ENCODE peak calls at places on chromosome 3, in six cellular contexts. I, Q, S, B, T and L are unnamed samples.

GRCh38 chr3:130093741-130094391 is 12.2 kb downstream of the ALG1L2 start:
- DNase-seq in S (no peak), T (no peak), I (no peak), B (no peak), Q (peak; percentile 74), L (no peak)

GRCh38 chr3:192481638-192482037 is 245.7 kb downstream of the FGF12 start:
- DNase-seq in S (no peak), Q (no peak), T (no peak), I (no peak), B (no peak), L (peak; percentile 12)

GRCh38 chr3:76010252-76010651 is 224.9 kb upstream of the ZNF717 start:
- DNase-seq in T (no peak), Q (no peak), B (no peak), I (no peak), S (no peak), L (no peak)

GRCh38 chr3:187257471-187257870 is 34.1 kb downstream of the MASP1 start:
- DNase-seq in B (no peak), I (no peak), T (peak; percentile 1), S (no peak), Q (no peak), L (no peak)

GRCh38 chr3:188295876-188296275 is 141.9 kb downstream of the LPP start:
- DNase-seq in B (no peak), I (no peak), S (no peak), Q (no peak), T (no peak), L (no peak)

GRCh38 chr3:130789678-130790340 is 43.2 kb upstream of the PIK3R4 start:
- DNase-seq in T (no peak), B (no peak), S (no peak), Q (no peak), I (no peak), L (no peak)

GRCh38 chr3:120418866-120419490 is 31.8 kb downstream of the FSTL1 start:
- DNase-seq in S (no peak), I (no peak), B (no peak), T (no peak), Q (peak; percentile 18), L (no peak)

GRCh38 chr3:134197681-134198261 is 52.9 kb downstream of the RYK start:
- DNase-seq in T (no peak), Q (peak; percentile 32), S (peak; percentile 19), B (no peak), I (no peak), L (peak; percentile 81)

GRCh38 chr3:73432021-73432722 is 192.6 kb downstream of the PDZRN3 start:
- DNase-seq in S (no peak), T (no peak), Q (peak; percentile 20), B (no peak), I (no peak), L (peak; percentile 28)

GRCh38 chr3:193788189-193788946 is 195.4 kb downstream of the OPA1 start:
- DNase-seq in B (peak; percentile 57), Q (peak; percentile 20), S (no peak), T (no peak), I (no peak), L (no peak)

GRCh38 chr3:53109822-53110771 is 20.1 kb downstream of the RFT1 start:
- DNase-seq in T (peak; percentile 76), B (peak; percentile 64), I (peak; percentile 77), S (peak; percentile 75), Q (no peak), L (peak; percentile 71)

GRCh38 chr3:177905173-177905894 is 630.9 kb upstream of the KCNMB2 start:
- DNase-seq in B (no peak), S (peak; percentile 92), I (no peak), Q (no peak), T (no peak), L (peak; percentile 83)

GRCh38 chr3:11558002-11558401 is 85.7 kb downstream of the VGLL4 start:
- DNase-seq in B (no peak), I (peak; percentile 59), Q (no peak), S (no peak), T (peak; percentile 75), L (peak; percentile 91)

GRCh38 chr3:138861755-138862333 is 27.1 kb upstream of the PIK3CB start:
- DNase-seq in B (no peak), I (no peak), T (no peak), Q (no peak), S (no peak), L (peak; percentile 55)

GRCh38 chr3:169147246-169148008 is 516.1 kb downstream of the MECOM start:
- DNase-seq in I (peak; percentile 53), Q (peak; percentile 6), B (peak; percentile 10), T (peak; percentile 60), S (peak; percentile 11), L (peak; percentile 47)

GRCh38 chr3:86801921-86802320 is 189.0 kb downstream of the VGLL3 start:
- DNase-seq in T (no peak), B (no peak), S (no peak), I (no peak), Q (no peak), L (peak; percentile 38)

GRCh38 chr3:194139085-194139976 is 3.4 kb downstream of the HES1 start:
- DNase-seq in I (no peak), S (peak; percentile 84), T (no peak), B (peak; percentile 59), Q (no peak), L (peak; percentile 59)

GRCh38 chr3:48915296-48915695 is 3.3 kb upstream of the ARIH2 start:
- DNase-seq in B (no peak), T (no peak), Q (no peak), S (no peak), I (no peak), L (no peak)

GRCh38 chr3:149781216-149781615 is 11.1 kb downstream of the ANKUB1 start:
- DNase-seq in I (no peak), T (no peak), B (no peak), Q (no peak), S (no peak), L (no peak)

GRCh38 chr3:189573004-189573403 is 58.2 kb upstream of the TP63 start:
- DNase-seq in T (no peak), S (no peak), B (no peak), I (no peak), Q (peak; percentile 48), L (no peak)

GRCh38 chr3:44845528-44846520 is 15.9 kb upstream of the TMEM42 start:
- DNase-seq in B (no peak), I (no peak), S (no peak), Q (no peak), T (no peak), L (peak; percentile 57)

GRCh38 chr3:139113231-139113749 is 68.6 kb upstream of the PRR23C start:
- DNase-seq in T (no peak), Q (no peak), I (peak; percentile 41), S (no peak), B (no peak), L (peak; percentile 6)

GRCh38 chr3:157128771-157129671 is 30.9 kb downstream of the CCNL1 start:
- DNase-seq in B (peak; percentile 43), S (no peak), I (no peak), Q (no peak), T (no peak), L (peak; percentile 54)

DNA sequence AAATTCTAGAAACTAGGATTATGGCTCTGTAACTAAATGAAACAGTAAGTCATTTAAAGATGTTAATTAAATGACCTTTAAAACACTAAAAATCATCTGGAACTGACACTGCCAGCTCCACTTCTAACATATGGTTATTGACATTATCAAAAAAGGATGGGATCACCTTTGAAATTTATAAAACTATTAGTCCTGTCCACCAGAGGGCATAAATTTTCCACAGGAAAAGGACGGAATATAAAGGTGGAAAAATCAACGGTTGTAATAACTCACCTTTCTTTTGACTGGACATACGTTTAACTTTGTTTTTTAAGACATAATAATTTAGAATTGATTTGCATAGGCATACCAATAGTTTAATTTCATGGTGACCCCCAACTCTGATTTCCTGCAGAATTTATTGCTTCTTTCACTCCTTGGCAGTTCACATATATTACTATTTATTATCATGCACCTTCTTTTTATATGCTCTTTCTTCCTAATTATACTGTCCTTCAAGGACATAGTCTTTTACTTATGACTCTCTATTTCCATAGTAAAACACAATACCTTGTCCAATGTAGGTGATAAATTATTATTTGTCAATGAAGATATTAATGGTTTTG is 345.7 kb downstream of the CADM2 start:
- DNase-seq in S (no peak), Q (no peak), I (no peak), T (no peak), B (no peak), L (no peak)
- TF ChIP-seq CTCF in S (no peak), Q (no peak), I (no peak), T (no peak), B (no peak), L (peak; percentile 65)

GRCh38 chr3:13927295-13927694 is 47.4 kb upstream of the WNT7A start:
- DNase-seq in T (no peak), B (no peak), S (no peak), I (no peak), Q (no peak), L (no peak)
- TF ChIP-seq CTCF in T (no peak), B (no peak), S (no peak), I (no peak), Q (peak; percentile 5), L (peak; percentile 46)

DNA sequence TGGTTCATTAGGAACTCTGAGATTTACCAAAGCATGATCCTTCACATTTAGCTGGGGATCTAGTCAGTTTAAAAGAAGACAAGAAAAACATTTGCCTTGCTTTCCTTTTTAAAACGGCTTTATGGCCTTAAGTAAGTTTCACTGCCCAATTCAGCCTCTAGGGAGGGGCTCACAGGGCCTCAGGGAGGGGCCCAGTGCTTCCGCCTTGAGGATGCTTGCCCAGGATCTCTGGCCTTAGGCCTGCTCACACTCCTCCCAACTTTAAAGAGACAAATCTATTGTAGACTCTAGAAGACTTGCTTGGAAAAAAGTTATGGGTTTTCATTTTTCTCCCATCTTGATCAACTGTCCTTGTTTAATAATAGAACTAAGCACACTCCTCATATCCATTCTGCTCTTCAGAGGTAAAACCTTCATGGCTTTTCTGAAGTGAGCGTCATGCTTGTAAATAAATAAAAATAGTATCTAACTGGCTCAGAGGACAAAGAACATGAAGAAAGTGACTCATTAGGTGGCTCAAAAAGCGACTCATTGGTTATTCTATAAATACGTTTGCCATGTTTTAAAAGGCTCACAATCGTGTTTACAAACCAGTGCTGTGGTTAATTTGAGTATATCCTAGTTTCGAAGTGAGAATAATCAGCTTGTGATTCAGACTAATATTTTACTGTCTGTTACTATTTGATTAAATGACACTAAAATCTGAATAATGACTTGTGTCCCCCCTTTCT is 13.7 kb downstream of the PDHB start:
- DNase-seq in S (no peak), B (no peak), I (no peak), T (peak; percentile 80), Q (peak; percentile 61), L (peak; percentile 77)
- TF ChIP-seq CTCF in S (no peak), B (no peak), I (peak; percentile 8), T (no peak), Q (no peak), L (peak; percentile 24)

DNA sequence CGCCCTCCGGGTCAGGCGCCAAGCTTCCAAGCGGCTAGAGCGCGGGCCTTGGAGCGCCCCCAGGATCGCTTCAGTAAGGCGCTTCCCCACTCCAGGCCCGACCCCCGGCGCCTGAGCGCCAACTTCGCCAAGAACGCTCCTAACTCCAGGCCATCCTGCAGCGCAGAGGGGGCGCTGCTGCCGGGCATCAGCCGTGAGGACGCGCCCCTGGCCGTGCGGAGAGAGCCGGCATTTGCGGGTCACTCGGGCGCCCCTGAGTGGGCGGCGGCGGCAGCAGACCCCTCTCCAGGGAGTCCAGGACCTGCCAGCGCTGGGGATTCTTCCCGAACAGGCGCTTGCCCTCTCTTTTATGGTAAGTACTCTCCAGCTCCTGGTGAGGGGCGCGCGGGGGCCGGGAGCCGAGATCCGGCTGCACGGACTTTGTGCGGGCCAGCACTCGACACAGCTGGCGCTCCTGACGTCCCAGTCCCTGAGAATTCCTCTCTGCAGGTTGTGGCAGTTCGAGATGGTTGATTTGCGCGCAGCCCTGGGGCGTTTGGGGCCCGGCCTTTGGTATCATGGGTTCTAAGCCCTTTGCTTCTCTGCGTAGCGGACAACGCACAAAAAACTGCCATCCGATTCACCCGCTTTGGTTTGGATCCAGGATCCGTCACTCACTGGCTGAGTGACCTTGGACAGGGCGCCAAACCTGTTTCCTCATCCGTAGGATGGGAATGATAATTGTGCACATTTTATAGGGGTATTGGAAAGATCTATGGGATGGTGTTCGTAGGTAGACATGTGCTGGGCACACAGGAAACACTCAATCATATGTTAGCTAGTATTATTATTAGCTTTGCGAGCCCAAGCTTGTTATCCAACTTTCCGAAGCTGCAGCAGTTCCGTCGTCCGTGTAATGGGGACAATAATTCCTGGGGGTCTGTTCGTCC is 758 bp downstream of the SPSB4 start:
- DNase-seq in Q (peak; percentile 30), B (no peak), T (no peak), I (no peak), S (no peak), L (no peak)
- TF ChIP-seq CTCF in Q (no peak), B (no peak), T (no peak), I (no peak), S (no peak), L (no peak)